ENCODE peak calls at places on chromosomes 16 and 17, in eight cellular contexts. One of them, this sample, is unnamed.

GRCh38 chr17:27478901-27479531 is 22.8 kb downstream of the KSR1 start:
- DNase-seq in cardiac muscle cell: no peak
- DNase-seq in AG09319: no peak
- DNase-seq in CD8-positive, alpha-beta T cell: no peak
- DNase-seq in astrocyte of the spinal cord: no peak
- DNase-seq in type B pancreatic cell: no peak
- DNase-seq in choroid plexus epithelial cell: no peak
- DNase-seq in HFFc6: no peak
- DNase-seq in this sample: peak; percentile 39

GRCh38 chr17:66018786-66019185 is 173.1 kb downstream of the CEP112 start:
- DNase-seq in cardiac muscle cell: no peak
- DNase-seq in AG09319: no peak
- DNase-seq in CD8-positive, alpha-beta T cell: no peak
- DNase-seq in astrocyte of the spinal cord: no peak
- DNase-seq in type B pancreatic cell: no peak
- DNase-seq in choroid plexus epithelial cell: no peak
- DNase-seq in HFFc6: no peak
- DNase-seq in this sample: no peak

GRCh38 chr17:77072670-77073069 is 68.1 kb upstream of the SEC14L1 start:
- DNase-seq in cardiac muscle cell: no peak
- DNase-seq in AG09319: no peak
- DNase-seq in CD8-positive, alpha-beta T cell: no peak
- DNase-seq in astrocyte of the spinal cord: no peak
- DNase-seq in type B pancreatic cell: no peak
- DNase-seq in choroid plexus epithelial cell: no peak
- DNase-seq in HFFc6: no peak
- DNase-seq in this sample: no peak

GRCh38 chr16:86048221-86048620 is 149.3 kb downstream of the IRF8 start:
- DNase-seq in cardiac muscle cell: no peak
- DNase-seq in AG09319: no peak
- DNase-seq in CD8-positive, alpha-beta T cell: no peak
- DNase-seq in astrocyte of the spinal cord: no peak
- DNase-seq in type B pancreatic cell: no peak
- DNase-seq in choroid plexus epithelial cell: no peak
- DNase-seq in HFFc6: no peak
- DNase-seq in this sample: no peak

GRCh38 chr16:70493863-70494770 is 29.2 kb downstream of the COG4 start:
- DNase-seq in cardiac muscle cell: no peak
- DNase-seq in AG09319: no peak
- DNase-seq in CD8-positive, alpha-beta T cell: no peak
- DNase-seq in astrocyte of the spinal cord: no peak
- DNase-seq in type B pancreatic cell: no peak
- DNase-seq in choroid plexus epithelial cell: no peak
- DNase-seq in HFFc6: peak; percentile 17
- DNase-seq in this sample: no peak

GRCh38 chr16:10728488-10728887 is 15.2 kb upstream of the NUBP1 start:
- DNase-seq in cardiac muscle cell: no peak
- DNase-seq in AG09319: no peak
- DNase-seq in CD8-positive, alpha-beta T cell: no peak
- DNase-seq in astrocyte of the spinal cord: no peak
- DNase-seq in type B pancreatic cell: no peak
- DNase-seq in choroid plexus epithelial cell: no peak
- DNase-seq in HFFc6: no peak
- DNase-seq in this sample: no peak

GRCh38 chr16:9091867-9092281 is 430 bp downstream of the HAPSTR1 start:
- DNase-seq in cardiac muscle cell: peak; percentile 47
- DNase-seq in AG09319: no peak
- DNase-seq in CD8-positive, alpha-beta T cell: peak; percentile 21
- DNase-seq in astrocyte of the spinal cord: peak; percentile 30
- DNase-seq in type B pancreatic cell: peak; percentile 74
- DNase-seq in choroid plexus epithelial cell: no peak
- DNase-seq in HFFc6: no peak
- DNase-seq in this sample: no peak

GRCh38 chr16:29028457-29029167 is 43.8 kb downstream of the LAT start:
- DNase-seq in cardiac muscle cell: no peak
- DNase-seq in AG09319: no peak
- DNase-seq in CD8-positive, alpha-beta T cell: no peak
- DNase-seq in astrocyte of the spinal cord: no peak
- DNase-seq in type B pancreatic cell: no peak
- DNase-seq in choroid plexus epithelial cell: no peak
- DNase-seq in HFFc6: peak; percentile 19
- DNase-seq in this sample: no peak

GRCh38 chr16:12089492-12090161 is 113.1 kb downstream of the SNX29 start:
- DNase-seq in cardiac muscle cell: peak; percentile 74
- DNase-seq in AG09319: no peak
- DNase-seq in CD8-positive, alpha-beta T cell: no peak
- DNase-seq in astrocyte of the spinal cord: peak; percentile 46
- DNase-seq in type B pancreatic cell: no peak
- DNase-seq in choroid plexus epithelial cell: peak; percentile 80
- DNase-seq in HFFc6: no peak
- DNase-seq in this sample: peak; percentile 28

GRCh38 chr17:78460176-78460675 is 81.8 kb downstream of the PGS1 start:
- DNase-seq in cardiac muscle cell: no peak
- DNase-seq in AG09319: no peak
- DNase-seq in CD8-positive, alpha-beta T cell: no peak
- DNase-seq in astrocyte of the spinal cord: no peak
- DNase-seq in type B pancreatic cell: no peak
- DNase-seq in choroid plexus epithelial cell: no peak
- DNase-seq in HFFc6: no peak
- DNase-seq in this sample: no peak

GRCh38 chr17:72266099-72266852 is 145.5 kb downstream of the SOX9 start:
- DNase-seq in cardiac muscle cell: no peak
- DNase-seq in AG09319: no peak
- DNase-seq in CD8-positive, alpha-beta T cell: no peak
- DNase-seq in astrocyte of the spinal cord: no peak
- DNase-seq in type B pancreatic cell: no peak
- DNase-seq in choroid plexus epithelial cell: no peak
- DNase-seq in HFFc6: no peak
- DNase-seq in this sample: no peak

GRCh38 chr16:74667215-74667765 is 613 bp upstream of the RFWD3 start:
- DNase-seq in cardiac muscle cell: peak; percentile 34
- DNase-seq in AG09319: no peak
- DNase-seq in CD8-positive, alpha-beta T cell: no peak
- DNase-seq in astrocyte of the spinal cord: peak; percentile 36
- DNase-seq in type B pancreatic cell: no peak
- DNase-seq in choroid plexus epithelial cell: peak; percentile 30
- DNase-seq in HFFc6: no peak
- DNase-seq in this sample: peak; percentile 35

GRCh38 chr17:78343099-78343432 is 16.8 kb downstream of the SOCS3 start:
- DNase-seq in cardiac muscle cell: peak; percentile 93
- DNase-seq in AG09319: peak; percentile 87
- DNase-seq in CD8-positive, alpha-beta T cell: no peak
- DNase-seq in astrocyte of the spinal cord: peak; percentile 97
- DNase-seq in type B pancreatic cell: no peak
- DNase-seq in choroid plexus epithelial cell: peak; percentile 93
- DNase-seq in HFFc6: peak; percentile 88
- DNase-seq in this sample: no peak

GRCh38 chr16:82845076-82845475 is 218.3 kb downstream of the CDH13 start:
- DNase-seq in cardiac muscle cell: no peak
- DNase-seq in AG09319: no peak
- DNase-seq in CD8-positive, alpha-beta T cell: no peak
- DNase-seq in astrocyte of the spinal cord: no peak
- DNase-seq in type B pancreatic cell: no peak
- DNase-seq in choroid plexus epithelial cell: no peak
- DNase-seq in HFFc6: no peak
- DNase-seq in this sample: peak; percentile 79

GRCh38 chr17:7579001-7579838 is at the start of gene CD68:
- DNase-seq in cardiac muscle cell: peak; percentile 93
- DNase-seq in AG09319: peak; percentile 60
- DNase-seq in CD8-positive, alpha-beta T cell: no peak
- DNase-seq in astrocyte of the spinal cord: peak; percentile 82
- DNase-seq in type B pancreatic cell: no peak
- DNase-seq in choroid plexus epithelial cell: peak; percentile 91
- DNase-seq in HFFc6: peak; percentile 96
- DNase-seq in this sample: no peak

GRCh38 chr16:57889522-57889921 is 81.4 kb downstream of the CNGB1 start:
- DNase-seq in cardiac muscle cell: no peak
- DNase-seq in AG09319: no peak
- DNase-seq in CD8-positive, alpha-beta T cell: no peak
- DNase-seq in astrocyte of the spinal cord: no peak
- DNase-seq in type B pancreatic cell: no peak
- DNase-seq in choroid plexus epithelial cell: no peak
- DNase-seq in HFFc6: no peak
- DNase-seq in this sample: no peak

GRCh38 chr16:46715769-46716305 is 26.4 kb downstream of the ORC6 start:
- DNase-seq in cardiac muscle cell: peak; percentile 22
- DNase-seq in AG09319: no peak
- DNase-seq in CD8-positive, alpha-beta T cell: no peak
- DNase-seq in astrocyte of the spinal cord: peak; percentile 23
- DNase-seq in type B pancreatic cell: no peak
- DNase-seq in choroid plexus epithelial cell: peak; percentile 6
- DNase-seq in HFFc6: no peak
- DNase-seq in this sample: no peak

DNA sequence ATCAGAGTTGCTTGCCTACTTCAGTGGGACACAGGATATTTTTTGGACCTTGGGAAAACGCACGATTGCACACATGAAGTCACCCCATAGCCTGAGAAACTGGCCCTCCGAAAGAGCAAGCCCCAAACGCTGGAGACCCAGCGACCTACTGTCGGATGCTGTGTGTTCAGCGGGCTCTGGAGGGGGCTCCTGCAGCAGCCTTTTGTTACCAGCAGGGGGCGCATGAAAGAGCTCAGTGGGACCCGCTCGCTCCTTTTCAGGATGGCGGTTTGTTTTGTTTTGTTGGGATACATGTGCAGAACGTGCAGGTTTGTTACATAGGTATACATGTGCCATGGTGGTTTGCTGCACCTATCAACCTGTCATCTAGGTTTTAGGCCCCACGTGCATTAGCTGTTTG is 28.4 kb downstream of the MYH3 start:
- DNase-seq in cardiac muscle cell: no peak
- DNase-seq in AG09319: no peak
- DNase-seq in CD8-positive, alpha-beta T cell: no peak
- DNase-seq in astrocyte of the spinal cord: no peak
- DNase-seq in type B pancreatic cell: no peak
- DNase-seq in choroid plexus epithelial cell: no peak
- DNase-seq in HFFc6: no peak
- DNase-seq in this sample: peak; percentile 45
- TF ChIP-seq CTCF in cardiac muscle cell: peak; percentile 32
- TF ChIP-seq CTCF in AG09319: peak; percentile 27
- TF ChIP-seq CTCF in CD8-positive, alpha-beta T cell: no peak
- TF ChIP-seq CTCF in astrocyte of the spinal cord: peak; percentile 33
- TF ChIP-seq CTCF in type B pancreatic cell: peak; percentile 65
- TF ChIP-seq CTCF in choroid plexus epithelial cell: peak; percentile 42
- TF ChIP-seq CTCF in HFFc6: peak; percentile 76
- TF ChIP-seq CTCF in this sample: peak; percentile 73

GRCh38 chr16:4290236-4290830 is 17.5 kb upstream of the TFAP4 start:
- DNase-seq in cardiac muscle cell: peak; percentile 78
- DNase-seq in AG09319: no peak
- DNase-seq in CD8-positive, alpha-beta T cell: no peak
- DNase-seq in astrocyte of the spinal cord: peak; percentile 33
- DNase-seq in type B pancreatic cell: no peak
- DNase-seq in choroid plexus epithelial cell: peak; percentile 63
- DNase-seq in HFFc6: peak; percentile 75
- DNase-seq in this sample: no peak
- TF ChIP-seq CTCF in cardiac muscle cell: peak; percentile 16
- TF ChIP-seq CTCF in AG09319: peak; percentile 38
- TF ChIP-seq CTCF in CD8-positive, alpha-beta T cell: no peak
- TF ChIP-seq CTCF in astrocyte of the spinal cord: peak; percentile 41
- TF ChIP-seq CTCF in type B pancreatic cell: no peak
- TF ChIP-seq CTCF in choroid plexus epithelial cell: peak; percentile 54
- TF ChIP-seq CTCF in HFFc6: peak; percentile 62
- TF ChIP-seq CTCF in this sample: no peak

GRCh38 chr17:63621684-63622570 is at the start of gene MAP3K3:
- DNase-seq in cardiac muscle cell: peak; percentile 100
- DNase-seq in AG09319: peak; percentile 99
- DNase-seq in CD8-positive, alpha-beta T cell: peak; percentile 94
- DNase-seq in astrocyte of the spinal cord: peak; percentile 100
- DNase-seq in type B pancreatic cell: peak; percentile 98
- DNase-seq in choroid plexus epithelial cell: peak; percentile 100
- DNase-seq in HFFc6: peak; percentile 100
- DNase-seq in this sample: peak; percentile 98
- TF ChIP-seq CTCF in cardiac muscle cell: peak; percentile 12
- TF ChIP-seq CTCF in AG09319: no peak
- TF ChIP-seq CTCF in CD8-positive, alpha-beta T cell: no peak
- TF ChIP-seq CTCF in astrocyte of the spinal cord: peak; percentile 13
- TF ChIP-seq CTCF in type B pancreatic cell: no peak
- TF ChIP-seq CTCF in choroid plexus epithelial cell: peak; percentile 18
- TF ChIP-seq CTCF in HFFc6: peak; percentile 49
- TF ChIP-seq CTCF in this sample: no peak

GRCh38 chr16:87652386-87652785 is 50.1 kb downstream of the JPH3 start:
- DNase-seq in cardiac muscle cell: no peak
- DNase-seq in AG09319: no peak
- DNase-seq in CD8-positive, alpha-beta T cell: no peak
- DNase-seq in astrocyte of the spinal cord: no peak
- DNase-seq in type B pancreatic cell: no peak
- DNase-seq in choroid plexus epithelial cell: no peak
- DNase-seq in HFFc6: no peak
- DNase-seq in this sample: no peak

GRCh38 chr16:87654826-87655225 is 52.5 kb downstream of the JPH3 start:
- DNase-seq in cardiac muscle cell: no peak
- DNase-seq in AG09319: no peak
- DNase-seq in CD8-positive, alpha-beta T cell: no peak
- DNase-seq in astrocyte of the spinal cord: no peak
- DNase-seq in type B pancreatic cell: no peak
- DNase-seq in choroid plexus epithelial cell: no peak
- DNase-seq in HFFc6: no peak
- DNase-seq in this sample: no peak

GRCh38 chr16:87652799-87653198 is 50.5 kb downstream of the JPH3 start:
- DNase-seq in cardiac muscle cell: no peak
- DNase-seq in AG09319: no peak
- DNase-seq in CD8-positive, alpha-beta T cell: no peak
- DNase-seq in astrocyte of the spinal cord: no peak
- DNase-seq in type B pancreatic cell: no peak
- DNase-seq in choroid plexus epithelial cell: no peak
- DNase-seq in HFFc6: no peak
- DNase-seq in this sample: no peak

GRCh38 chr16:87648698-87649487 is 46.6 kb downstream of the JPH3 start:
- DNase-seq in cardiac muscle cell: no peak
- DNase-seq in AG09319: no peak
- DNase-seq in CD8-positive, alpha-beta T cell: no peak
- DNase-seq in astrocyte of the spinal cord: no peak
- DNase-seq in type B pancreatic cell: no peak
- DNase-seq in choroid plexus epithelial cell: no peak
- DNase-seq in HFFc6: no peak
- DNase-seq in this sample: no peak

DNA sequence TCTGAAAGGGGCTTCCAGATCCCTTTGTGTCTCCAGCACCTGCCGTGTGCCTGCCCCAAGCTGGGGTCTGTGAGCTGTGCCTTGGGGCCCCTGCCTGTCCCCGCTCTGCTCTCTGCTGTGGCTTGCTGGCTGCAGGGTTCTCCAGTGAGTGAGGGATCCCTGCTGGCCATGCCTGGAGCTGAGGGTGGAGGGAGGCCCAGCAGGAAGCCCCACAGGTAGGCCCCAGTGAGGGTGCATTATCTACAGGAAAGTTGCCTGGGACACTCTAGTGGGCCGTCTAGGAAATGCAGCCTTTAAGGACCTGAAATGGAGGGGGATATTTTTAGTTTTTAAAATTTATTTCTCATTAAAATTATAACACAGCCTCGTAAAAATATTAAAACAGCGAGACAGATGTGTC is 50.9 kb downstream of the JPH3 start:
- DNase-seq in cardiac muscle cell: no peak
- DNase-seq in AG09319: no peak
- DNase-seq in CD8-positive, alpha-beta T cell: no peak
- DNase-seq in astrocyte of the spinal cord: no peak
- DNase-seq in type B pancreatic cell: no peak
- DNase-seq in choroid plexus epithelial cell: peak; percentile 42
- DNase-seq in HFFc6: no peak
- DNase-seq in this sample: no peak
- TF ChIP-seq CTCF in cardiac muscle cell: peak; percentile 48
- TF ChIP-seq CTCF in AG09319: peak; percentile 25
- TF ChIP-seq CTCF in CD8-positive, alpha-beta T cell: no peak
- TF ChIP-seq CTCF in astrocyte of the spinal cord: peak; percentile 62
- TF ChIP-seq CTCF in type B pancreatic cell: peak; percentile 67
- TF ChIP-seq CTCF in choroid plexus epithelial cell: peak; percentile 67
- TF ChIP-seq CTCF in HFFc6: peak; percentile 82
- TF ChIP-seq CTCF in this sample: peak; percentile 85

This sample was measured in glutamatergic neuron.